ENCODE peak calls at places on chromosome 17, in ten cellular contexts. One of them, this sample, is unnamed.

GRCh38 chr17:40378966-40379365 is 14.4 kb upstream of the GJD3 start:
- DNase-seq in esophagus muscularis mucosa: peak; percentile 66
- DNase-seq in uterus: no peak
- DNase-seq in mucosa of descending colon: no peak
- DNase-seq in testis: no peak
- DNase-seq in astrocyte: no peak
- DNase-seq in Peyer's patch: no peak
- DNase-seq in heart left ventricle: no peak
- DNase-seq in PC-3: no peak
- DNase-seq in A549: no peak
- DNase-seq in this sample: no peak

GRCh38 chr17:63035271-63035670 is 69.2 kb downstream of the TANC2 start:
- DNase-seq in Peyer's patch: no peak
- DNase-seq in heart left ventricle: no peak
- DNase-seq in PC-3: peak; percentile 86
- DNase-seq in uterus: no peak
- DNase-seq in mucosa of descending colon: no peak
- DNase-seq in astrocyte: peak; percentile 79
- DNase-seq in esophagus muscularis mucosa: no peak
- DNase-seq in A549: peak; percentile 36
- DNase-seq in testis: no peak
- DNase-seq in this sample: no peak

GRCh38 chr17:49646391-49647255 is 31.3 kb downstream of the SPOP start:
- DNase-seq in mucosa of descending colon: no peak
- DNase-seq in heart left ventricle: no peak
- DNase-seq in PC-3: peak; percentile 88
- DNase-seq in uterus: peak; percentile 32
- DNase-seq in Peyer's patch: no peak
- DNase-seq in A549: peak; percentile 27
- DNase-seq in esophagus muscularis mucosa: no peak
- DNase-seq in astrocyte: peak; percentile 88
- DNase-seq in testis: no peak
- DNase-seq in this sample: no peak

GRCh38 chr17:28086519-28086918 is 44.0 kb downstream of the NLK start:
- DNase-seq in Peyer's patch: no peak
- DNase-seq in PC-3: peak; percentile 68
- DNase-seq in A549: no peak
- DNase-seq in uterus: no peak
- DNase-seq in esophagus muscularis mucosa: no peak
- DNase-seq in testis: no peak
- DNase-seq in heart left ventricle: no peak
- DNase-seq in mucosa of descending colon: no peak
- DNase-seq in astrocyte: peak; percentile 14
- DNase-seq in this sample: no peak

GRCh38 chr17:21125862-21126261 is 902 bp upstream of the DHRS7B start:
- DNase-seq in Peyer's patch: no peak
- DNase-seq in heart left ventricle: no peak
- DNase-seq in uterus: no peak
- DNase-seq in mucosa of descending colon: no peak
- DNase-seq in PC-3: no peak
- DNase-seq in A549: no peak
- DNase-seq in testis: no peak
- DNase-seq in esophagus muscularis mucosa: no peak
- DNase-seq in astrocyte: no peak
- DNase-seq in this sample: peak; percentile 12

GRCh38 chr17:65261152-65261551 is 124.0 kb downstream of the RGS9 start:
- DNase-seq in A549: no peak
- DNase-seq in mucosa of descending colon: no peak
- DNase-seq in esophagus muscularis mucosa: no peak
- DNase-seq in testis: no peak
- DNase-seq in heart left ventricle: no peak
- DNase-seq in uterus: no peak
- DNase-seq in astrocyte: no peak
- DNase-seq in PC-3: no peak
- DNase-seq in Peyer's patch: no peak
- DNase-seq in this sample: no peak

GRCh38 chr17:21464611-21465021 is 88.5 kb downstream of the KCNJ12 start:
- DNase-seq in esophagus muscularis mucosa: no peak
- DNase-seq in uterus: no peak
- DNase-seq in PC-3: no peak
- DNase-seq in testis: no peak
- DNase-seq in astrocyte: no peak
- DNase-seq in Peyer's patch: no peak
- DNase-seq in A549: no peak
- DNase-seq in mucosa of descending colon: no peak
- DNase-seq in heart left ventricle: no peak
- DNase-seq in this sample: no peak

GRCh38 chr17:49438885-49439284 is 24.2 kb upstream of the PHB1 start:
- DNase-seq in PC-3: no peak
- DNase-seq in testis: no peak
- DNase-seq in esophagus muscularis mucosa: no peak
- DNase-seq in Peyer's patch: no peak
- DNase-seq in mucosa of descending colon: no peak
- DNase-seq in heart left ventricle: no peak
- DNase-seq in A549: no peak
- DNase-seq in uterus: no peak
- DNase-seq in astrocyte: no peak
- DNase-seq in this sample: no peak

GRCh38 chr17:37847102-37847501 is 77.1 kb upstream of the TBC1D3K start:
- DNase-seq in testis: no peak
- DNase-seq in PC-3: no peak
- DNase-seq in heart left ventricle: no peak
- DNase-seq in mucosa of descending colon: no peak
- DNase-seq in uterus: no peak
- DNase-seq in esophagus muscularis mucosa: no peak
- DNase-seq in Peyer's patch: no peak
- DNase-seq in astrocyte: no peak
- DNase-seq in A549: no peak
- DNase-seq in this sample: no peak

GRCh38 chr17:5631958-5632357 is 47.6 kb upstream of the NLRP1 start:
- DNase-seq in testis: no peak
- DNase-seq in mucosa of descending colon: no peak
- DNase-seq in PC-3: no peak
- DNase-seq in esophagus muscularis mucosa: no peak
- DNase-seq in heart left ventricle: no peak
- DNase-seq in astrocyte: no peak
- DNase-seq in uterus: no peak
- DNase-seq in A549: no peak
- DNase-seq in Peyer's patch: no peak
- DNase-seq in this sample: no peak

GRCh38 chr17:77840156-77840555 is 118.3 kb upstream of the TNRC6C start:
- DNase-seq in heart left ventricle: no peak
- DNase-seq in testis: no peak
- DNase-seq in esophagus muscularis mucosa: no peak
- DNase-seq in Peyer's patch: peak; percentile 53
- DNase-seq in uterus: no peak
- DNase-seq in mucosa of descending colon: no peak
- DNase-seq in astrocyte: peak; percentile 62
- DNase-seq in PC-3: no peak
- DNase-seq in A549: no peak
- DNase-seq in this sample: no peak

GRCh38 chr17:28741358-28742349 is 2.2 kb upstream of the TRAF4 start:
- DNase-seq in esophagus muscularis mucosa: no peak
- DNase-seq in testis: no peak
- DNase-seq in uterus: no peak
- DNase-seq in mucosa of descending colon: no peak
- DNase-seq in heart left ventricle: no peak
- DNase-seq in Peyer's patch: no peak
- DNase-seq in PC-3: no peak
- DNase-seq in astrocyte: no peak
- DNase-seq in A549: no peak
- DNase-seq in this sample: no peak

GRCh38 chr17:65278050-65278819 is 141.1 kb downstream of the RGS9 start:
- DNase-seq in testis: peak; percentile 62
- DNase-seq in Peyer's patch: peak; percentile 76
- DNase-seq in astrocyte: peak; percentile 53
- DNase-seq in uterus: peak; percentile 24
- DNase-seq in esophagus muscularis mucosa: no peak
- DNase-seq in PC-3: peak; percentile 79
- DNase-seq in mucosa of descending colon: peak; percentile 68
- DNase-seq in A549: peak; percentile 73
- DNase-seq in heart left ventricle: peak; percentile 17
- DNase-seq in this sample: no peak

GRCh38 chr17:67238976-67239375 is 6.0 kb downstream of the HELZ start:
- DNase-seq in esophagus muscularis mucosa: no peak
- DNase-seq in astrocyte: no peak
- DNase-seq in PC-3: no peak
- DNase-seq in heart left ventricle: no peak
- DNase-seq in A549: no peak
- DNase-seq in mucosa of descending colon: no peak
- DNase-seq in Peyer's patch: no peak
- DNase-seq in testis: no peak
- DNase-seq in uterus: no peak
- DNase-seq in this sample: no peak
- H3K4me1 ChIP-seq in esophagus muscularis mucosa: peaks cover 53% of the 10 kb centered on the region
- H3K4me1 ChIP-seq in astrocyte: peaks cover 13% of the 10 kb centered on the region
- H3K4me1 ChIP-seq in PC-3: peaks cover 14% of the 10 kb centered on the region
- H3K4me1 ChIP-seq in heart left ventricle: peaks cover 38% of the 10 kb centered on the region
- H3K4me1 ChIP-seq in A549: peaks cover 17% of the 10 kb centered on the region
- H3K4me1 ChIP-seq in mucosa of descending colon: peaks cover 10% of the 10 kb centered on the region
- H3K4me1 ChIP-seq in Peyer's patch: peaks cover 26% of the 10 kb centered on the region
- H3K4me1 ChIP-seq in testis: peaks cover 26% of the 10 kb centered on the region
- H3K4me1 ChIP-seq in uterus: no peaks in the 10 kb centered on the region
- H3K4me1 ChIP-seq in this sample: no peaks in the 10 kb centered on the region

GRCh38 chr17:10088444-10088843 is 110.0 kb downstream of the GAS7 start:
- DNase-seq in A549: no peak
- DNase-seq in astrocyte: no peak
- DNase-seq in testis: no peak
- DNase-seq in mucosa of descending colon: no peak
- DNase-seq in uterus: no peak
- DNase-seq in Peyer's patch: no peak
- DNase-seq in esophagus muscularis mucosa: no peak
- DNase-seq in PC-3: no peak
- DNase-seq in heart left ventricle: no peak
- DNase-seq in this sample: no peak

GRCh38 chr17:10089221-10089799 is 109.1 kb downstream of the GAS7 start:
- DNase-seq in heart left ventricle: peak; percentile 34
- DNase-seq in astrocyte: peak; percentile 5
- DNase-seq in mucosa of descending colon: no peak
- DNase-seq in PC-3: no peak
- DNase-seq in A549: no peak
- DNase-seq in Peyer's patch: no peak
- DNase-seq in esophagus muscularis mucosa: no peak
- DNase-seq in uterus: peak; percentile 79
- DNase-seq in testis: peak; percentile 66
- DNase-seq in this sample: no peak

GRCh38 chr17:10092595-10092994 is 105.8 kb downstream of the GAS7 start:
- DNase-seq in Peyer's patch: no peak
- DNase-seq in uterus: no peak
- DNase-seq in PC-3: no peak
- DNase-seq in astrocyte: no peak
- DNase-seq in esophagus muscularis mucosa: no peak
- DNase-seq in A549: no peak
- DNase-seq in heart left ventricle: no peak
- DNase-seq in mucosa of descending colon: no peak
- DNase-seq in testis: no peak
- DNase-seq in this sample: no peak

GRCh38 chr17:10087333-10087732 is 111.1 kb downstream of the GAS7 start:
- DNase-seq in PC-3: no peak
- DNase-seq in testis: no peak
- DNase-seq in uterus: no peak
- DNase-seq in mucosa of descending colon: no peak
- DNase-seq in esophagus muscularis mucosa: no peak
- DNase-seq in heart left ventricle: no peak
- DNase-seq in Peyer's patch: no peak
- DNase-seq in A549: no peak
- DNase-seq in astrocyte: no peak
- DNase-seq in this sample: no peak

GRCh38 chr17:10091051-10091450 is 107.4 kb downstream of the GAS7 start:
- DNase-seq in uterus: no peak
- DNase-seq in A549: no peak
- DNase-seq in testis: no peak
- DNase-seq in mucosa of descending colon: no peak
- DNase-seq in astrocyte: no peak
- DNase-seq in Peyer's patch: no peak
- DNase-seq in PC-3: no peak
- DNase-seq in heart left ventricle: no peak
- DNase-seq in esophagus muscularis mucosa: no peak
- DNase-seq in this sample: no peak
- H3K4me1 ChIP-seq in uterus: peaks cover 5% of the 10 kb centered on the region
- H3K4me1 ChIP-seq in A549: peaks cover 17% of the 10 kb centered on the region
- H3K4me1 ChIP-seq in testis: peaks cover 14% of the 10 kb centered on the region
- H3K4me1 ChIP-seq in mucosa of descending colon: no peaks in the 10 kb centered on the region
- H3K4me1 ChIP-seq in astrocyte: peaks cover 13% of the 10 kb centered on the region
- H3K4me1 ChIP-seq in Peyer's patch: peaks cover 9% of the 10 kb centered on the region
- H3K4me1 ChIP-seq in PC-3: peaks cover 4% of the 10 kb centered on the region
- H3K4me1 ChIP-seq in heart left ventricle: peaks cover 51% of the 10 kb centered on the region
- H3K4me1 ChIP-seq in esophagus muscularis mucosa: peaks cover 65% of the 10 kb centered on the region
- H3K4me1 ChIP-seq in this sample: peaks cover 4% of the 10 kb centered on the region

GRCh38 chr17:73304971-73305786 is 6.6 kb downstream of the CDC42EP4 start:
- DNase-seq in A549: peak; percentile 82
- DNase-seq in Peyer's patch: peak; percentile 71
- DNase-seq in testis: peak; percentile 85
- DNase-seq in esophagus muscularis mucosa: peak; percentile 95
- DNase-seq in heart left ventricle: peak; percentile 83
- DNase-seq in mucosa of descending colon: peak; percentile 79
- DNase-seq in PC-3: peak; percentile 84
- DNase-seq in uterus: peak; percentile 63
- DNase-seq in astrocyte: peak; percentile 67
- DNase-seq in this sample: no peak
- H3K4me1 ChIP-seq in A549: peaks cover 82% of the 10 kb centered on the region
- H3K4me1 ChIP-seq in Peyer's patch: peaks cover 74% of the 10 kb centered on the region
- H3K4me1 ChIP-seq in testis: peaks cover 76% of the 10 kb centered on the region
- H3K4me1 ChIP-seq in esophagus muscularis mucosa: peaks cover 97% of the 10 kb centered on the region
- H3K4me1 ChIP-seq in heart left ventricle: peaks cover 97% of the 10 kb centered on the region
- H3K4me1 ChIP-seq in mucosa of descending colon: peaks cover 60% of the 10 kb centered on the region
- H3K4me1 ChIP-seq in PC-3: peaks cover 67% of the 10 kb centered on the region
- H3K4me1 ChIP-seq in uterus: peaks cover 5% of the 10 kb centered on the region
- H3K4me1 ChIP-seq in astrocyte: peaks cover 55% of the 10 kb centered on the region
- H3K4me1 ChIP-seq in this sample: peaks cover 94% of the 10 kb centered on the region

DNA sequence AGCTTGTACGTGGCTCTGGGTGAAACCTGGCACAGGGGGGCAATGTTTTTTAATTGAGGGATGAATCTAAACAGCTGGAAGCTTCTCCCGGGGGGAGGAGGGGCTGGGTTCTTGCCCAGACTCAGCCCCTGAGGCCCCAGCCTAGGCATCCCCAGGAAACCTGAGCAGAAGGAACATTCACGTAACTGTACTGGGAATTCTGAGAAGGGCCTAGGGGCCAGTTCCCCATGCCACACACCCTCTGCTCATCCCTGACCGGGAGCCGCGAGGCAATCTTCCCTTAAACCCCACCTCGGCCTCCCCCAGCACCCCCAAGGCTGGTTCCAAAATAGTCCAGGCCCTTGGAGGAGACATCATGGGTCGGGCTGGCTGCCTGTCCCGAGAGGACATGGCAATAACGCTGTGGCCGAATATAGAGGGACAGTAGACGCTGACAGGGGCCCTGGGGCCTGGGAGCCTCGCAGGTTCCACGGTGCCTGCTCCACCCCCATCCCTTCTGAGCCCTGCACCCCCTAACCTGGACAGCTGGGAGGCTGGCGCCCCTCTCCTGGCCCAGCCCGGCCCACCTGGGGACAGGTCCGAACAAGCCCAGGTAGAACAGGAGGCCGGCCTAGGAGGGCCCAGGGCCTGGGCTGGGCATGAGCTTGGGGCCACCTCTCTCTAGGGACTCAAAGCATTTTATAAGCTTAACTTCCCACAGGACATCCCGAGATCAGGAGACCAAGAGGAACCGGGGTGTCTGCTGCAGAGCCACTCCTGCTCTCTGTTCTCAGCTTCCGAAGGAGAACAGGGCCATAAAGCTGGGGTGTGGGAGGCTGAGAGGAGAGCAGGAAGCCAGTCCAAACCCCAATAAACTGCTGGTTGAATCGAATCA is 83.2 kb upstream of the TOB1 start:
- DNase-seq in esophagus muscularis mucosa: no peak
- DNase-seq in testis: no peak
- DNase-seq in heart left ventricle: no peak
- DNase-seq in PC-3: no peak
- DNase-seq in A549: no peak
- DNase-seq in Peyer's patch: no peak
- DNase-seq in mucosa of descending colon: peak; percentile 62
- DNase-seq in uterus: no peak
- DNase-seq in astrocyte: no peak
- DNase-seq in this sample: no peak
- H3K4me1 ChIP-seq in esophagus muscularis mucosa: peaks cover 68% of the 10 kb centered on the region
- H3K4me1 ChIP-seq in testis: peaks cover 31% of the 10 kb centered on the region
- H3K4me1 ChIP-seq in heart left ventricle: peaks cover 59% of the 10 kb centered on the region
- H3K4me1 ChIP-seq in PC-3: peaks cover 44% of the 10 kb centered on the region
- H3K4me1 ChIP-seq in A549: peaks cover 77% of the 10 kb centered on the region
- H3K4me1 ChIP-seq in Peyer's patch: peaks cover 53% of the 10 kb centered on the region
- H3K4me1 ChIP-seq in mucosa of descending colon: peaks cover 59% of the 10 kb centered on the region
- H3K4me1 ChIP-seq in uterus: peaks cover 24% of the 10 kb centered on the region
- H3K4me1 ChIP-seq in astrocyte: peaks cover 42% of the 10 kb centered on the region
- H3K4me1 ChIP-seq in this sample: peaks cover 70% of the 10 kb centered on the region